ENCODE peak calls at places on chromosome 22, in six cellular contexts. One of them, this sample, is unnamed.

GRCh38 chr22:44200855-44201550 is 20.3 kb downstream of the PARVG start:
- DNase-seq in right lobe of liver: no peak
- DNase-seq in A172: no peak
- DNase-seq in myocyte: peak; percentile 45
- DNase-seq in NCI-H2081: no peak
- DNase-seq in ureter: no peak
- DNase-seq in this sample: no peak

GRCh38 chr22:44746836-44747519 is 5.4 kb upstream of the ARHGAP8 start:
- DNase-seq in right lobe of liver: no peak
- DNase-seq in A172: peak; percentile 46
- DNase-seq in myocyte: no peak
- DNase-seq in NCI-H2081: peak; percentile 40
- DNase-seq in ureter: no peak
- DNase-seq in this sample: no peak

GRCh38 chr22:38310518-38311330 is 6.5 kb downstream of the CSNK1E start:
- DNase-seq in right lobe of liver: no peak
- DNase-seq in A172: no peak
- DNase-seq in myocyte: no peak
- DNase-seq in NCI-H2081: no peak
- DNase-seq in ureter: no peak
- DNase-seq in this sample: no peak

GRCh38 chr22:31488988-31489617 is 539 bp downstream of the EIF4ENIF1 start:
- DNase-seq in right lobe of liver: peak; percentile 54
- DNase-seq in A172: peak; percentile 13
- DNase-seq in myocyte: peak; percentile 66
- DNase-seq in NCI-H2081: peak; percentile 21
- DNase-seq in ureter: no peak
- DNase-seq in this sample: peak; percentile 23

GRCh38 chr22:41528938-41529561 is 15.2 kb downstream of the POLR3H start:
- DNase-seq in right lobe of liver: no peak
- DNase-seq in A172: no peak
- DNase-seq in myocyte: no peak
- DNase-seq in NCI-H2081: no peak
- DNase-seq in ureter: no peak
- DNase-seq in this sample: no peak

GRCh38 chr22:40247976-40248375 is 70.3 kb downstream of the TNRC6B start:
- DNase-seq in right lobe of liver: no peak
- DNase-seq in A172: no peak
- DNase-seq in myocyte: peak; percentile 10
- DNase-seq in NCI-H2081: no peak
- DNase-seq in ureter: no peak
- DNase-seq in this sample: no peak

GRCh38 chr22:31344369-31345330 is 1.5 kb downstream of the PATZ1 start:
- DNase-seq in right lobe of liver: peak; percentile 47
- DNase-seq in A172: no peak
- DNase-seq in myocyte: no peak
- DNase-seq in NCI-H2081: peak; percentile 20
- DNase-seq in ureter: peak; percentile 64
- DNase-seq in this sample: no peak

GRCh38 chr22:27755521-27756211 is 45.9 kb downstream of the MN1 start:
- DNase-seq in right lobe of liver: no peak
- DNase-seq in A172: no peak
- DNase-seq in myocyte: no peak
- DNase-seq in NCI-H2081: no peak
- DNase-seq in ureter: no peak
- DNase-seq in this sample: no peak

GRCh38 chr22:22884010-22884887 is 3.4 kb upstream of the IGLL5 start:
- DNase-seq in right lobe of liver: peak; percentile 43
- DNase-seq in A172: peak; percentile 39
- DNase-seq in myocyte: peak; percentile 68
- DNase-seq in NCI-H2081: peak; percentile 52
- DNase-seq in ureter: peak; percentile 62
- DNase-seq in this sample: peak; percentile 39

This sample was measured in LHCN-M2.